ENCODE peak calls at places on chromosomes 2 and 18, in four cellular contexts. Z, C, F and U are unnamed samples. For H3K9me3, the result is how much of the 10 kb centered on the place peaks cover.

GRCh38 chr2:188813846-188814245 is 160.3 kb upstream of the COL3A1 start:
- DNase-seq in Z (no peak), C (no peak), F (peak), U (no peak)

GRCh38 chr2:134586289-134586980 is 132.4 kb downstream of the TMEM163 start:
- DNase-seq in Z (no peak), C (no peak), F (no peak), U (no peak)

GRCh38 chr18:9135912-9136314 is 668 bp upstream of the ANKRD12 start:
- DNase-seq in Z (peak), C (no peak), F (peak), U (no peak)

GRCh38 chr2:62472321-62472720 is 33.7 kb downstream of the TMEM17 start:
- DNase-seq in Z (no peak), C (no peak), F (peak), U (no peak)

GRCh38 chr2:9050122-9050809 is 46.8 kb upstream of the MBOAT2 start:
- DNase-seq in Z (no peak), C (no peak), F (no peak), U (no peak)

GRCh38 chr2:166140922-166141321 is 13.1 kb upstream of the SCN1A start:
- DNase-seq in Z (no peak), C (no peak), F (no peak), U (no peak)

GRCh38 chr2:203873921-203874631 is 6.5 kb downstream of the CTLA4 start:
- DNase-seq in Z (no peak), C (no peak), F (no peak), U (no peak)

GRCh38 chr2:208929489-208929864 is 494.4 kb upstream of the MAP2 start:
- DNase-seq in Z (no peak), C (no peak), F (no peak), U (no peak)

GRCh38 chr2:231387904-231388724 is 7.4 kb upstream of the B3GNT7 start:
- DNase-seq in Z (peak), C (no peak), F (peak), U (no peak)

GRCh38 chr18:44080054-44080453 is 600.6 kb upstream of the SETBP1 start:
- DNase-seq in Z (no peak), C (no peak), F (no peak), U (no peak)

GRCh38 chr2:108970369-108970768 is 18.7 kb downstream of the EDAR start:
- DNase-seq in Z (no peak), C (no peak), F (no peak), U (no peak)

GRCh38 chr2:75325594-75325993 is 126.3 kb upstream of the TACR1 start:
- DNase-seq in Z (no peak), C (no peak), F (no peak), U (no peak)

GRCh38 chr18:61743775-61744531 is 148.9 kb downstream of the RNF152 start:
- DNase-seq in Z (peak), C (no peak), F (peak), U (no peak)

GRCh38 chr2:54601339-54601738 is 122.1 kb upstream of the EML6 start:
- DNase-seq in Z (no peak), C (no peak), F (peak), U (no peak)

GRCh38 chr2:44707945-44708645 is 233.4 kb upstream of the SIX3 start:
- DNase-seq in Z (no peak), C (no peak), F (no peak), U (no peak)

GRCh38 chr2:194090251-194090905 is 1566.6 kb upstream of the SLC39A10 start:
- DNase-seq in Z (no peak), C (no peak), F (no peak), U (no peak)

GRCh38 chr2:6845903-6846302 is 19.8 kb downstream of the CMPK2 start:
- DNase-seq in Z (no peak), C (no peak), F (no peak), U (no peak)
- H3K9me3 ChIP-seq in Z (under half), C (under half), F (under half), U (under half)

GRCh38 chr2:105521616-105522015 is 122.8 kb upstream of the FHL2 start:
- DNase-seq in Z (no peak), C (peak), F (no peak), U (no peak)
- H3K9me3 ChIP-seq in Z (under half), C (under half), F (under half), U (under half)

GRCh38 chr2:51649366-51649765 is 617.4 kb upstream of the NRXN1 start:
- DNase-seq in Z (no peak), C (no peak), F (no peak), U (no peak)
- H3K9me3 ChIP-seq in Z (under half), C (under half), F (under half), U (under half)

GRCh38 chr18:78965260-78965659 is 14.4 kb upstream of the SALL3 start:
- DNase-seq in Z (no peak), C (no peak), F (no peak), U (no peak)
- H3K9me3 ChIP-seq in Z (under half), C (under half), F (under half), U (under half)

DNA sequence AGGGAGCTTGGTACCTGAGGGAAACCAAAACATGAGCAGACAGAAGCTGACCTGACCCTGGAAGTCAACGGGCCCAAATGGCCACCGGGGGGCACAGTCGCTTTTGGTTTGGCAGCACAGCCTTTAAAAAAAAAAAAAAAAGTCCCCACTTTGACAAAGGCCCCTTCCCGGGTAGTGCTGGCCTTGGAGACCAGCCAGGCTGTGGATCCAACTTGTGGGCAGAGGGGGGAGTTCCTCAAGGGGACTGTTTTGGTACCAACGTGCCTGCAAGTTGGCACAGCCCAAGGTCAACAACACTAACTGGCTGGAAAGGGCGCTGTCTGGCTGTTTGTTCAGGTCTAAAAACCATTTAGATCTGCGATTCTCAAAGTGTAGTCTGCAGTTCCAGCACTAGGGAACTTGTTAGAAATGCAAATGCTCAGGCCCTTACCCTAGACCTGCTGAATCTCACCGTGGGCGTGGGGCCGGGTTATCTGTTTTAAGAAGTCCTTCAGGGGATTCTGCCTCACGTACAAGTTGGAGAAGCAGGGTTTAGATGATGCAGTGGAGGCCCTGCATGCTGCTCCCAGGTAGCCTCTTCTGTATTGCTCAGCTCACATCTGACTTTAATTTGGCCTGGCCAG is 83.0 kb downstream of the LPIN1 start:
- DNase-seq in Z (peak), C (peak), F (peak), U (peak)
- H3K9me3 ChIP-seq in Z (under half), C (under half), F (under half), U (under half)

GRCh38 chr18:78892201-78892600 is 87.4 kb upstream of the SALL3 start:
- DNase-seq in Z (no peak), C (no peak), F (no peak), U (no peak)

GRCh38 chr18:78891185-78891762 is 88.3 kb upstream of the SALL3 start:
- DNase-seq in Z (no peak), C (no peak), F (no peak), U (no peak)

GRCh38 chr18:78895207-78896001 is 84.2 kb upstream of the SALL3 start:
- DNase-seq in Z (no peak), C (no peak), F (no peak), U (no peak)

GRCh38 chr18:78892721-78893120 is 86.9 kb upstream of the SALL3 start:
- DNase-seq in Z (no peak), C (no peak), F (no peak), U (no peak)

DNA sequence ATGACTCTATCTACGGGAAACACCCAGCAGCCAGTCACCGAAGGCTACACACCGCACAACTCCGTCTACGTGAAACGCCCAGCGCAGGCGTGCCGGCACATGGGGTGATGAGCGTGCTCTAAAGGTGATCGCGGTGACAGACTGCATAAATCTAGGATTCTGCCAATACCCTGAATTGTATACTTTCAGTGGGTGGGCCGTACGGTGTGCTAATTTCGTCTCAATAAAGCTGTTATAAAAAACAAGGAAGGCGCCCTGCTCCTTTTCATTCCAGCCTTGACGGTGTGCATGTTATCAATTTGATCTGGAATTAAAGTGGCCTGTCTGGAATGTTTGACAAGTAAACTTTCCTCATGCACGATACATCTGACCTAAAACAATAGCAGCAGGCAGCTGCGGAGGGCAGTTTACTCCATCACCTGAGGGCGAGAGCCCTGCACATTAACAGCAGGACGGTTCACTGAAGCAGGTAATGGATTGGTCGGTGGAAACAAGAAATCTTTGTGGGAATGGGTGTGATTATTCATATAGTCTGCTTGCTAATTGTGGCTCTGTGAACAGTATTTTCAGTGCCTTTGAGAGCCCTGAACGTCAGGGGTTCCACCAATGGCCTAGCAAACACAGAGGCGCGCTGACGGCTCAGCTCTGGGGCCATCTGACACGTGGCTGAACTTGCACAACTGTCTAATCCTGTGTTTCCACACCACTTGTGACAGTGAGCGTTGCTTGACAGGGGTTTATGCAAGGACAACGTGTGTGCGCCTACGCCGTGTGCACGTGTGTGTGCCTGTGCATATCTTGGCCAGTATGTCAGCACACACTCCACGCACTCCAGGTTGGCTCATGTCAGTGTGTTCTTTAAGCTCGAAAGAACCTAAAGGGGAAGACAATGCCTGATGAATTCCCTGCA is 86.0 kb upstream of the SALL3 start:
- DNase-seq in Z (no peak), C (no peak), F (no peak), U (no peak)
- H3K9me3 ChIP-seq in Z (under half), C (under half), F (under half), U (under half)

DNA sequence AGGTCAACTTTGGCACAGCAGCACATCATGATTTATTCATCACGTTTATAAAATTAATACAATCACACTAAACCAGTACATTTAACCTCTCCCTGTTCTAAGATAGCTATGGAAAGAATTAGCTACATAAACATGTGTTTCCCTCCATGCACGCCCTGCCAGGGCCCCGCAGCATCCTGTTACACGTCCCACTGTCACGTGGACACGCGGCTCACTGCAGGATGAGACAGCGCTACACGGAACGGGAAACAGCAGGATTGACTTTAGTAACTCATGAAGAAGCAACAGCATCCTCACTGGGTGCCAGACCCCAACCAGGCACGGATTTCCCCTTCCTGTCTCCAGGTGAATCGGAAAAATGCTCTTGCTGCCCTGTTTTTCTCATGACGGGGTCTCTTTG is 30.9 kb upstream of the SALL3 start:
- DNase-seq in Z (no peak), C (no peak), F (no peak), U (no peak)
- H3K9me3 ChIP-seq in Z (under half), C (under half), F (under half), U (under half)

GRCh38 chr18:58805482-58806187 is 59.0 kb upstream of the ZNF532 start:
- DNase-seq in Z (no peak), C (no peak), F (no peak), U (peak)
- H3K9me3 ChIP-seq in Z (under half), C (under half), F (under half), U (under half)

DNA sequence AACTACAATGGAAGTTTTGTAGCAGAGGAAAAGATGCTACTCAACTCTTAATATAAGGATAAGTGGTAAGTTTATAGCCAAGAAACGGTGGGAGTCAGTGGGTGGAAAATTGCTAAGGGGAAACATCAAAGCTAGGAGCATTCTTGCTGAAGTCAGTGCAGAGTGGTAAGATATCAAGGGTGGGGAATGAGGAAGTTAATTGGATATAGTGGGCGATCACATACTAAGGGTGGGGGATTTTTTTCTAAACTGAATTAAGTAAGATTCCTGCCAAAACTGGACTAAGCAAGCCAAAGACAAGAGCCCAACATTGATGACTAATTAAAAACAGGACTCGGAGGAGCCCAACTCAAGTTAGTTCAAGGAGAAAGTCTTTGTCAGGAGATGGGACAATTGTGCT is 525.4 kb downstream of the CCDC85A start:
- DNase-seq in Z (no peak), C (no peak), F (no peak), U (no peak)
- H3K9me3 ChIP-seq in Z (under half), C (under half), F (under half), U (under half)

DNA sequence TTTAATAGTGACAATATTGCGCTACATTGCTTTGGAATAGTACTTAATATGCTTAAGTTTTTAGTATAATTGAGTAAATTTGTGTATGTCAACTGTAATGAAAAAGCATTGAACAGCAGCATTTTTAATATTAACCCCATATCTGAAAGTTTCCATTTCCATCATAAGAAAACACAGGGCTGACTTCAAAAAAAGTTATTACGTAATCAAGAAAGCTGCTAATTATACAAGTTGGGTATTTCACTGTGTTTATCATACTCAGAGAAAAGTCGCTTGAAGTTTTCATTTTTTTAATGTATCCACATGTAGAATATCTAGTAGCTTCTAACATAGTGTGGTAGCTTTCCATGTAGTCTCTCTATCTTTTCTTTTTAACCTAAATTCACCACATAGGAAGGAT is 146.5 kb downstream of the PKP4 start:
- DNase-seq in Z (no peak), C (no peak), F (no peak), U (no peak)
- H3K9me3 ChIP-seq in Z (under half), C (under half), F (under half), U (under half)